ENCODE peak calls at places on chromosome 4, in eight cellular contexts. O, A, B, N, D, J, Q and F are unnamed samples.

GRCh38 chr4:751676-752075 is 46.0 kb downstream of the PCGF3 start:
- DNase-seq in J (no peak), N (peak; percentile 43), D (no peak), Q (no peak), O (peak; percentile 54), B (no peak), A (peak; percentile 19), F (no peak)

GRCh38 chr4:176387571-176387970 is 67.8 kb downstream of the SPCS3 start:
- DNase-seq in J (no peak), O (peak; percentile 84), B (no peak), N (no peak), A (no peak), D (no peak), Q (no peak), F (no peak)

GRCh38 chr4:59971952-59972351 is 1228.2 kb upstream of the ADGRL3 start:
- DNase-seq in Q (no peak), N (no peak), D (no peak), O (no peak), B (no peak), J (no peak), A (no peak), F (no peak)

GRCh38 chr4:120517966-120518365 is 404.6 kb downstream of the PRDM5 start:
- DNase-seq in D (no peak), B (no peak), O (peak; percentile 91), N (no peak), A (peak; percentile 85), J (no peak), Q (peak; percentile 77), F (no peak)

GRCh38 chr4:26320159-26320452 is 708 bp upstream of the RBPJ start:
- DNase-seq in D (no peak), Q (peak; percentile 41), J (peak; percentile 71), O (peak; percentile 33), N (no peak), B (no peak), A (peak; percentile 79), F (peak; percentile 54)

GRCh38 chr4:3198906-3199305 is 50.1 kb upstream of the MSANTD1 start:
- DNase-seq in D (no peak), A (no peak), N (no peak), Q (no peak), B (no peak), O (no peak), J (no peak), F (no peak)

GRCh38 chr4:15147709-15148651 is 145.7 kb downstream of the CPEB2 start:
- DNase-seq in J (no peak), N (no peak), A (no peak), Q (no peak), O (no peak), D (no peak), B (no peak), F (no peak)

GRCh38 chr4:184762100-184762499 is 28.2 kb upstream of the CENPU start:
- DNase-seq in Q (no peak), J (no peak), A (no peak), B (no peak), O (no peak), D (no peak), N (no peak), F (peak; percentile 72)

GRCh38 chr4:27357283-27357682 is 496.6 kb downstream of the STIM2 start:
- DNase-seq in O (peak; percentile 37), A (peak; percentile 6), Q (peak; percentile 36), N (peak; percentile 29), D (no peak), B (peak; percentile 7), J (peak; percentile 2), F (no peak)

GRCh38 chr4:53656421-53656981 is 65.2 kb upstream of the LNX1 start:
- DNase-seq in A (peak; percentile 42), O (peak; percentile 82), J (no peak), B (no peak), N (no peak), D (no peak), Q (no peak), F (no peak)

GRCh38 chr4:149211961-149212360 is 603.7 kb downstream of the IQCM start:
- DNase-seq in D (no peak), N (no peak), O (no peak), B (no peak), Q (no peak), J (no peak), A (no peak), F (no peak)

GRCh38 chr4:139315221-139315675 is 13.0 kb upstream of the NDUFC1 start:
- DNase-seq in N (no peak), B (no peak), O (no peak), Q (no peak), J (no peak), D (no peak), A (no peak), F (no peak)

GRCh38 chr4:129994715-129995114 is 898.8 kb downstream of the C4orf33 start:
- DNase-seq in O (no peak), J (no peak), D (no peak), A (no peak), Q (no peak), B (no peak), N (no peak), F (no peak)

GRCh38 chr4:24488399-24489164 is 95.8 kb downstream of the DHX15 start:
- DNase-seq in B (peak; percentile 22), J (peak; percentile 81), D (no peak), Q (peak; percentile 44), N (peak; percentile 84), O (peak; percentile 69), A (peak; percentile 67), F (peak; percentile 70)

GRCh38 chr4:174764105-174764729 is 64.8 kb downstream of the GLRA3 start:
- DNase-seq in J (peak; percentile 73), B (peak; percentile 73), Q (peak; percentile 54), A (peak; percentile 56), D (no peak), N (peak; percentile 35), O (peak; percentile 59), F (no peak)

GRCh38 chr4:181308476-181309170 is 934.6 kb upstream of the TENM3 start:
- DNase-seq in J (no peak), N (no peak), A (no peak), B (peak; percentile 30), O (no peak), Q (no peak), D (no peak), F (no peak)

GRCh38 chr4:106201373-106201772 is 114.6 kb downstream of the TBCK start:
- DNase-seq in J (peak; percentile 6), D (no peak), A (peak; percentile 35), Q (peak; percentile 35), B (no peak), N (peak; percentile 23), O (peak; percentile 23), F (no peak)

GRCh38 chr4:121375262-121375661 is 5.6 kb downstream of the QRFPR start:
- DNase-seq in B (no peak), J (no peak), O (peak; percentile 43), D (no peak), Q (peak; percentile 69), A (peak; percentile 21), N (no peak), F (no peak)

GRCh38 chr4:13036841-13037240 is 447.3 kb downstream of the RAB28 start:
- DNase-seq in N (no peak), B (no peak), Q (no peak), O (no peak), J (no peak), A (no peak), D (no peak), F (no peak)

GRCh38 chr4:85940131-85940530 is 419.7 kb downstream of the MAPK10 start:
- DNase-seq in B (no peak), N (no peak), J (no peak), Q (no peak), O (no peak), D (no peak), A (no peak), F (no peak)

GRCh38 chr4:52641853-52642563 is 17.1 kb downstream of the USP46 start:
- DNase-seq in Q (peak; percentile 93), D (no peak), J (no peak), B (no peak), N (no peak), O (peak; percentile 76), A (peak; percentile 65), F (no peak)

GRCh38 chr4:20288047-20288650 is 36.4 kb downstream of the SLIT2 start:
- DNase-seq in J (no peak), A (no peak), Q (no peak), B (no peak), O (peak; percentile 56), N (no peak), D (no peak), F (no peak)

GRCh38 chr4:15482346-15482745 is 12.7 kb downstream of the CC2D2A start:
- DNase-seq in J (peak; percentile 98), B (no peak), D (no peak), A (no peak), N (no peak), O (no peak), Q (no peak), F (no peak)

GRCh38 chr4:47784222-47784621 is 53.6 kb downstream of the CORIN start:
- DNase-seq in A (peak; percentile 27), J (no peak), D (no peak), O (peak; percentile 7), N (no peak), B (no peak), Q (peak; percentile 6), F (no peak)

GRCh38 chr4:59180969-59181368 is 2019.2 kb upstream of the ADGRL3 start:
- DNase-seq in Q (no peak), A (no peak), N (no peak), J (no peak), B (no peak), O (no peak), D (no peak), F (no peak)

GRCh38 chr4:3037957-3038451 is 36.3 kb downstream of the HTT-AS start:
- DNase-seq in Q (no peak), D (peak; percentile 85), J (no peak), O (no peak), B (no peak), A (no peak), N (no peak), F (no peak)

GRCh38 chr4:16360694-16361262 is 134.5 kb upstream of the TAPT1 start:
- DNase-seq in O (no peak), A (no peak), B (no peak), J (no peak), D (no peak), Q (no peak), N (no peak), F (no peak)

GRCh38 chr4:71832049-71832448 is 48.2 kb upstream of the GC start:
- DNase-seq in A (no peak), Q (no peak), B (no peak), D (no peak), O (no peak), N (no peak), J (no peak), F (no peak)

GRCh38 chr4:73867783-73868182 is 1.4 kb upstream of the CXCL1 start:
- DNase-seq in B (peak; percentile 55), O (no peak), N (no peak), A (peak; percentile 31), Q (peak; percentile 92), D (no peak), J (peak; percentile 6), F (no peak)